ENCODE peak calls at places on chromosomes 4 and X, in nine cellular contexts. T, R, L, Q, I, F, Y, X and O are unnamed samples.

GRCh38 chr4:151107063-151107462 is 7.6 kb downstream of the RPS3A start:
- DNase-seq in T (no peak), R (no peak), L (no peak), Q (no peak), I (no peak), F (no peak), Y (no peak), X (no peak), O (no peak)

GRCh38 chr4:101730291-101731117 is 60.0 kb upstream of the BANK1 start:
- DNase-seq in T (no peak), R (peak), L (peak), Q (peak), I (peak), F (peak), Y (peak), X (peak), O (peak)

GRCh38 chr4:182644326-182645050 is 272.7 kb downstream of the DCTD start:
- DNase-seq in T (no peak), R (no peak), L (peak), Q (peak), I (no peak), F (no peak), Y (no peak), X (no peak), O (no peak)

GRCh38 chr4:7103031-7103598 is 35.3 kb upstream of the GRPEL1 start:
- DNase-seq in T (no peak), R (peak), L (peak), Q (peak), I (peak), F (peak), Y (peak), X (peak), O (peak)

GRCh38 chrX:109952050-109952449 is 50.9 kb upstream of the TMEM164 start:
- DNase-seq in T (no peak), R (no peak), L (no peak), Q (no peak), I (no peak), F (no peak), Y (no peak), X (no peak), O (no peak)

GRCh38 chrX:24148535-24149345 is 789 bp upstream of the ZFX start:
- DNase-seq in T (no peak), R (peak), L (peak), Q (no peak), I (no peak), F (peak), Y (no peak), X (no peak), O (no peak)

GRCh38 chr4:42152507-42153504 is at the start of gene BEND4:
- DNase-seq in T (no peak), R (no peak), L (no peak), Q (no peak), I (no peak), F (no peak), Y (no peak), X (no peak), O (no peak)

GRCh38 chr4:102562995-102563394 is 61.8 kb downstream of the NFKB1 start:
- DNase-seq in T (no peak), R (no peak), L (peak), Q (peak), I (no peak), F (no peak), Y (no peak), X (no peak), O (no peak)

GRCh38 chr4:13535708-13536361 is 8.5 kb downstream of the NKX3-2 start:
- DNase-seq in T (no peak), R (no peak), L (no peak), Q (no peak), I (no peak), F (no peak), Y (peak), X (no peak), O (no peak)

GRCh38 chr4:175238827-175239517 is 320.8 kb downstream of the ADAM29 start:
- DNase-seq in T (no peak), R (no peak), L (no peak), Q (no peak), I (no peak), F (no peak), Y (no peak), X (no peak), O (no peak)

GRCh38 chrX:56793533-56794320 is 64.7 kb downstream of the NBDY start:
- DNase-seq in T (peak), R (no peak), L (no peak), Q (no peak), I (no peak), F (no peak), Y (peak), X (no peak), O (no peak)

GRCh38 chr4:52560844-52561280 is 98.2 kb downstream of the USP46 start:
- DNase-seq in T (no peak), R (no peak), L (peak), Q (peak), I (no peak), F (no peak), Y (no peak), X (no peak), O (no peak)

GRCh38 chrX:134551365-134552095 is 91.6 kb downstream of the HPRT1 start:
- DNase-seq in T (no peak), R (no peak), L (peak), Q (peak), I (no peak), F (peak), Y (no peak), X (no peak), O (peak)

GRCh38 chr4:151031831-151032605 is 16.9 kb upstream of the LRBA start:
- DNase-seq in T (no peak), R (no peak), L (peak), Q (peak), I (no peak), F (peak), Y (no peak), X (no peak), O (peak)

GRCh38 chrX:17986440-17986839 is 125.3 kb upstream of the RAI2 start:
- DNase-seq in T (no peak), R (no peak), L (no peak), Q (no peak), I (no peak), F (no peak), Y (no peak), X (no peak), O (no peak)

GRCh38 chr4:142582340-142582739 is 263.8 kb downstream of the INPP4B start:
- DNase-seq in T (no peak), R (no peak), L (no peak), Q (no peak), I (no peak), F (no peak), Y (no peak), X (no peak), O (no peak)

GRCh38 chr4:55469979-55470378 is 74.2 kb downstream of the TMEM165 start:
- DNase-seq in T (no peak), R (no peak), L (no peak), Q (peak), I (no peak), F (no peak), Y (no peak), X (no peak), O (no peak)

GRCh38 chrX:15948318-15948660 is 93.7 kb upstream of the AP1S2 start:
- DNase-seq in T (no peak), R (no peak), L (no peak), Q (no peak), I (no peak), F (no peak), Y (no peak), X (no peak), O (no peak)

GRCh38 chrX:22081475-22082092 is 49.5 kb downstream of the PHEX start:
- DNase-seq in T (no peak), R (peak), L (peak), Q (peak), I (peak), F (peak), Y (peak), X (peak), O (no peak)

GRCh38 chr4:5366421-5366820 is 315.1 kb downstream of the STK32B start:
- DNase-seq in T (peak), R (no peak), L (peak), Q (peak), I (no peak), F (no peak), Y (no peak), X (no peak), O (peak)

GRCh38 chrX:153583433-153583832 is 15.5 kb downstream of the CCNQ start:
- DNase-seq in T (no peak), R (no peak), L (no peak), Q (peak), I (no peak), F (no peak), Y (no peak), X (no peak), O (no peak)

GRCh38 chrX:53616921-53617320 is 69.6 kb downstream of the HUWE1 start:
- DNase-seq in T (no peak), R (no peak), L (no peak), Q (no peak), I (no peak), F (no peak), Y (no peak), X (no peak), O (no peak)

GRCh38 chr4:142418697-142419096 is 427.4 kb downstream of the INPP4B start:
- DNase-seq in T (no peak), R (no peak), L (no peak), Q (no peak), I (no peak), F (no peak), Y (no peak), X (no peak), O (no peak)

GRCh38 chr4:38028556-38028955 is 68.4 kb downstream of the PTTG2 start:
- DNase-seq in T (no peak), R (peak), L (no peak), Q (no peak), I (no peak), F (no peak), Y (no peak), X (no peak), O (no peak)

GRCh38 chrX:138034136-138034535 is 468.2 kb downstream of the ZIC3 start:
- DNase-seq in T (no peak), R (no peak), L (no peak), Q (no peak), I (no peak), F (no peak), Y (no peak), X (no peak), O (no peak)

GRCh38 chrX:45801554-45801953 is 600.9 kb upstream of the DIPK2B start:
- DNase-seq in T (no peak), R (no peak), L (peak), Q (peak), I (no peak), F (peak), Y (no peak), X (no peak), O (no peak)

GRCh38 chrX:115606861-115607260 is 45.9 kb downstream of the PLS3 start:
- DNase-seq in T (no peak), R (no peak), L (no peak), Q (no peak), I (no peak), F (no peak), Y (no peak), X (no peak), O (no peak)

GRCh38 chr4:125765936-125766335 is 451.2 kb downstream of the FAT4 start:
- DNase-seq in T (no peak), R (no peak), L (peak), Q (no peak), I (no peak), F (peak), Y (no peak), X (no peak), O (no peak)

GRCh38 chr4:153223935-153224334 is 19.7 kb downstream of the TRIM2 start:
- DNase-seq in T (no peak), R (no peak), L (peak), Q (peak), I (no peak), F (peak), Y (no peak), X (no peak), O (peak)

GRCh38 chr4:126851391-126851790 is 781.4 kb upstream of the INTU start:
- DNase-seq in T (no peak), R (no peak), L (peak), Q (no peak), I (no peak), F (peak), Y (no peak), X (no peak), O (no peak)

GRCh38 chrX:154059729-154060245 is 37.7 kb downstream of the MECP2 start:
- DNase-seq in T (no peak), R (no peak), L (no peak), Q (no peak), I (no peak), F (no peak), Y (no peak), X (no peak), O (no peak)

GRCh38 chr4:152500798-152501434 is 35.0 kb downstream of the FBXW7 start:
- DNase-seq in T (no peak), R (peak), L (peak), Q (peak), I (no peak), F (peak), Y (no peak), X (peak), O (peak)

GRCh38 chr4:28557755-28558154 is 1697.1 kb downstream of the STIM2 start:
- DNase-seq in T (no peak), R (no peak), L (peak), Q (peak), I (no peak), F (peak), Y (no peak), X (no peak), O (no peak)

GRCh38 chrX:125205084-125205917 is 114.4 kb upstream of the TEX13C start:
- DNase-seq in T (peak), R (no peak), L (no peak), Q (peak), I (peak), F (peak), Y (peak), X (no peak), O (peak)

GRCh38 chrX:125203737-125204578 is 115.7 kb upstream of the TEX13C start:
- DNase-seq in T (no peak), R (no peak), L (no peak), Q (peak), I (peak), F (no peak), Y (peak), X (no peak), O (no peak)

GRCh38 chrX:125202486-125203378 is 116.9 kb upstream of the TEX13C start:
- DNase-seq in T (no peak), R (no peak), L (no peak), Q (no peak), I (no peak), F (no peak), Y (peak), X (no peak), O (no peak)

GRCh38 chrX:125203379-125203736 is 116.3 kb upstream of the TEX13C start:
- DNase-seq in T (no peak), R (no peak), L (no peak), Q (no peak), I (peak), F (no peak), Y (no peak), X (no peak), O (no peak)

GRCh38 chrX:125205918-125206665 is 113.6 kb upstream of the TEX13C start:
- DNase-seq in T (no peak), R (no peak), L (no peak), Q (peak), I (no peak), F (no peak), Y (peak), X (no peak), O (no peak)
- TF ChIP-seq CTCF in T (no peak), R (no peak), L (no peak), Q (no peak), I (no peak), F (no peak), Y (no peak), X (no peak), O (peak)

DNA sequence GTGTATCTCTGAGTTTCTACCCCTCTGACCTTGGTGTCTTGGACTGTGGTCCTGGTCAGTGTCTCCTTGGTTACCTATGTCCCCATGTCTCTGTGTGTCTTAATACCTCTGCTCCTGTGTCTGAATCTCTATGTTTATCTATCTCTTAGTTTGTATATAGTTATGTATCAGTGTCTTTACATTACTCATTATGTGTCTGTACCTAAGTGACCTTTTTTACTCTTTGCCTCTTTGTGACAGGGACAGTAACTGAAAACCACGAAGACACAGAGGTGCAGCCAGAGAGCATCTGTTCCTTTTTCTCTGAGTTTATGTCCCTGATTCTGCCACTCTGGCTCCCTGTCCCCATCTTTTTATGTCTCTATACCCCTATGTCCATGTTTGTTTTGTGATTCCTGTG is 49.4 kb downstream of the ITIH6 start:
- DNase-seq in T (no peak), R (no peak), L (no peak), Q (no peak), I (no peak), F (no peak), Y (no peak), X (no peak), O (no peak)
- H3K27ac ChIP-seq in T (no peak), R (no peak), L (no peak), Q (no peak), I (no peak), F (no peak), Y (no peak), X (no peak), O (no peak)

GRCh38 chrX:11137543-11138139 is 26.5 kb downstream of the HCCS start:
- DNase-seq in T (no peak), R (no peak), L (peak), Q (no peak), I (no peak), F (peak), Y (no peak), X (peak), O (no peak)
- TF ChIP-seq CTCF in T (peak), R (peak), L (peak), Q (peak), I (peak), F (no peak), Y (peak), X (peak), O (peak)

GRCh38 chr4:159127745-159128518 is 25.1 kb downstream of the RAPGEF2 start:
- DNase-seq in T (no peak), R (no peak), L (no peak), Q (no peak), I (no peak), F (no peak), Y (no peak), X (no peak), O (no peak)

GRCh38 chr4:159131564-159131963 is 28.7 kb downstream of the RAPGEF2 start:
- DNase-seq in T (no peak), R (no peak), L (no peak), Q (no peak), I (no peak), F (no peak), Y (no peak), X (no peak), O (no peak)

GRCh38 chr4:159126716-159127115 is 23.8 kb downstream of the RAPGEF2 start:
- DNase-seq in T (no peak), R (no peak), L (no peak), Q (no peak), I (no peak), F (no peak), Y (no peak), X (no peak), O (no peak)

GRCh38 chr4:159134422-159134821 is 31.5 kb downstream of the RAPGEF2 start:
- DNase-seq in T (no peak), R (no peak), L (no peak), Q (no peak), I (no peak), F (no peak), Y (no peak), X (no peak), O (no peak)

GRCh38 chr4:159129822-159130550 is 27.1 kb downstream of the RAPGEF2 start:
- DNase-seq in T (no peak), R (no peak), L (no peak), Q (no peak), I (no peak), F (no peak), Y (no peak), X (no peak), O (no peak)
- H3K27ac ChIP-seq in T (no peak), R (no peak), L (no peak), Q (no peak), I (no peak), F (no peak), Y (no peak), X (no peak), O (no peak)

GRCh38 chr4:90030953-90031352 is 96.2 kb upstream of the CCSER1 start:
- DNase-seq in T (no peak), R (no peak), L (no peak), Q (peak), I (no peak), F (no peak), Y (no peak), X (no peak), O (no peak)
- TF ChIP-seq CTCF in T (no peak), R (no peak), L (no peak), Q (peak), I (peak), F (no peak), Y (no peak), X (no peak), O (no peak)

GRCh38 chr4:41072021-41072777 is 142.1 kb downstream of the APBB2 start:
- DNase-seq in T (no peak), R (no peak), L (no peak), Q (no peak), I (no peak), F (no peak), Y (no peak), X (no peak), O (no peak)
- H3K27ac ChIP-seq in T (no peak), R (no peak), L (no peak), Q (no peak), I (no peak), F (no peak), Y (no peak), X (no peak), O (no peak)

DNA sequence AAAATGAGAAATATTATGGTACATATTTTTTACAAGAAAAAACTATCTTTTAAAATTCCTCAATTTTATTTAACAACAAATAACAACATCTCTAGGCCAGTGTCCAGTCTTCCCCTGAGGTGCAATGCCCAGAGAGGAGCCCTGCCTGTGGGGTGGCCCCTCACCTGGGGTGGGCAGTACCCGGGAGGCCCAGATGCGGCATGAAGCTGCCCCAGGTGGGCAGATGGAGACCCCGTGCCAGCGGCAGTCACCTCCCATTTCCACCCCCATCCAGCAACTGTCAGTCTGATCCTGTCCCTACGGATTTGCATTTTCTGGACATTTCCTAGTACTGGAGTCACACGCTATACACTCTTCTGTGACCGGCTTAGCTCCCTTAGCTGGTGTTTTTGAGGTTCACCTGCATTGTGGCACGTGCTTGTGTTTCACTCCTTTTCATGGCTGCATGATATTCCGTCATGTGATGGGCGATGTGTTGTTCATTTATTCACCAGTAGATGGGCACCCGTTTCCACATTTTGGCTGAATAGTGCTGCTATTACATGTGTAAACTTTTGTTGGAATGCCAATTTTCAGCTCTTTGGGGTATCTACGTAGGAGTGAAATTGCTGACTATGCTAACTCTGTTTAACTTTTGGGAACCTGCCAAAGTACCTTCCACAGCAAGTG is 11.9 kb upstream of the MAEA start:
- DNase-seq in T (peak), R (no peak), L (peak), Q (no peak), I (no peak), F (no peak), Y (peak), X (no peak), O (no peak)
- TF ChIP-seq CTCF in T (no peak), R (no peak), L (no peak), Q (peak), I (no peak), F (no peak), Y (no peak), X (no peak), O (no peak)

DNA sequence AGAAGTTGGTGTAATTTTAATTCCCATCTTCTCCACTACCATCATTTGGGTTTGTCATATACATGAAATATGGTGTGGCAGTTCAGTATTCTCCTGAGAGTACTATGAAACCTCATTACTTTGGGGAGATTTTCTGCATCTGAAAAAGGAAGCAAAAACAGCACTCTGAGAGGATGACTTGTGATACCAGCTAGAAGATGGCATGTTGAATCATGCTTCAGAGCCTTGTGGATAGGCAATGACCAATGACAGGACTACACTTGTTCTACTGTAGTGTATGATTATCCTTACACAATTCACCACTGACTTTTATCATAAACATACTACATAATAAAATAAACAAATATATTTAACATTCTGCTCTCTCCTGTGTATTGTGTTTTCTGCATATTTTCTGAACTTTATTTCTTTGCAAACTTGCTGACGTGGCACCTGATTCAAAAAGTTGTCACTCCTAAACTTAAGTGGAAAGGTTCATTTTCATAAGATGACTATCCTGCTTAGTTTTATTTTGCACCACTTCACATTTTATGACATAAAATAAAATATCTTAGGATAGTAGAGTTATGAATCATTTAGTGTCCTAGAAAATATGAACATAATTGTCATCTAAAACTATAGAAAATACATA is 991.3 kb downstream of the FSTL5 start:
- DNase-seq in T (no peak), R (no peak), L (no peak), Q (peak), I (no peak), F (no peak), Y (no peak), X (no peak), O (no peak)
- H3K27ac ChIP-seq in T (no peak), R (no peak), L (no peak), Q (no peak), I (no peak), F (no peak), Y (no peak), X (no peak), O (no peak)